ENCODE peak calls at places on chromosome 1, in nine cellular contexts. One of them, this sample, is unnamed.

GRCh38 chr1:21508580-21509350 is 458 bp upstream of the ALPL start:
- DNase-seq in stimulated activated CD4-positive, alpha-beta T cell treated with anti-CD3 and anti-CD28 coated beads, TNF-alpha, amount 100 ng/mL, for 1 hour: peak; percentile 3
- DNase-seq in stomach: peak; percentile 76
- DNase-seq in M059J: peak; percentile 37
- DNase-seq in AML-193: no peak
- DNase-seq in activated naive CD4-positive, alpha-beta T cell treated with Interleukin-2 at 50 U/mL for 16 hours: peak; percentile 68
- DNase-seq in SW480: no peak
- DNase-seq in stimulated activated naive B cell treated with anti-CD40 and anti-IgM and Interleukin-4, amounts not matched to agents 10 μg/mL and 1 μg/mL and 100 μg/mL, for 72 hours: peak; percentile 51
- DNase-seq in NCI-H2081: peak; percentile 28
- DNase-seq in this sample: peak; percentile 68

GRCh38 chr1:26602378-26602959 is 72.9 kb downstream of the RPS6KA1 start:
- DNase-seq in AML-193: peak; percentile 61
- DNase-seq in stimulated activated naive B cell treated with anti-CD40 and anti-IgM and Interleukin-4, amounts not matched to agents 10 μg/mL and 1 μg/mL and 100 μg/mL, for 72 hours: no peak
- DNase-seq in stomach: no peak
- DNase-seq in activated naive CD4-positive, alpha-beta T cell treated with Interleukin-2 at 50 U/mL for 16 hours: no peak
- DNase-seq in NCI-H2081: peak; percentile 50
- DNase-seq in M059J: peak; percentile 68
- DNase-seq in stimulated activated CD4-positive, alpha-beta T cell treated with anti-CD3 and anti-CD28 coated beads, TNF-alpha, amount 100 ng/mL, for 1 hour: no peak
- DNase-seq in SW480: peak; percentile 51
- DNase-seq in this sample: peak; percentile 87

GRCh38 chr1:86352096-86352495 is 44.0 kb downstream of the ODF2L start:
- DNase-seq in AML-193: peak; percentile 4
- DNase-seq in stimulated activated naive B cell treated with anti-CD40 and anti-IgM and Interleukin-4, amounts not matched to agents 10 μg/mL and 1 μg/mL and 100 μg/mL, for 72 hours: no peak
- DNase-seq in activated naive CD4-positive, alpha-beta T cell treated with Interleukin-2 at 50 U/mL for 16 hours: no peak
- DNase-seq in M059J: peak; percentile 6
- DNase-seq in stomach: no peak
- DNase-seq in SW480: no peak
- DNase-seq in NCI-H2081: no peak
- DNase-seq in stimulated activated CD4-positive, alpha-beta T cell treated with anti-CD3 and anti-CD28 coated beads, TNF-alpha, amount 100 ng/mL, for 1 hour: no peak
- DNase-seq in this sample: no peak

GRCh38 chr1:32066489-32066873 is 6.3 kb upstream of the TMEM39B start:
- DNase-seq in SW480: no peak
- DNase-seq in M059J: peak; percentile 96
- DNase-seq in AML-193: peak; percentile 99
- DNase-seq in activated naive CD4-positive, alpha-beta T cell treated with Interleukin-2 at 50 U/mL for 16 hours: no peak
- DNase-seq in stimulated activated CD4-positive, alpha-beta T cell treated with anti-CD3 and anti-CD28 coated beads, TNF-alpha, amount 100 ng/mL, for 1 hour: no peak
- DNase-seq in NCI-H2081: no peak
- DNase-seq in stimulated activated naive B cell treated with anti-CD40 and anti-IgM and Interleukin-4, amounts not matched to agents 10 μg/mL and 1 μg/mL and 100 μg/mL, for 72 hours: no peak
- DNase-seq in stomach: peak; percentile 53
- DNase-seq in this sample: peak; percentile 99

GRCh38 chr1:23980725-23981063 is 567 bp upstream of the SRSF10 start:
- DNase-seq in NCI-H2081: no peak
- DNase-seq in stomach: no peak
- DNase-seq in SW480: peak; percentile 97
- DNase-seq in activated naive CD4-positive, alpha-beta T cell treated with Interleukin-2 at 50 U/mL for 16 hours: peak; percentile 64
- DNase-seq in M059J: peak; percentile 92
- DNase-seq in AML-193: no peak
- DNase-seq in stimulated activated naive B cell treated with anti-CD40 and anti-IgM and Interleukin-4, amounts not matched to agents 10 μg/mL and 1 μg/mL and 100 μg/mL, for 72 hours: peak; percentile 43
- DNase-seq in stimulated activated CD4-positive, alpha-beta T cell treated with anti-CD3 and anti-CD28 coated beads, TNF-alpha, amount 100 ng/mL, for 1 hour: peak; percentile 22
- DNase-seq in this sample: peak; percentile 95

GRCh38 chr1:36166136-36166535 is 10.2 kb downstream of the MAP7D1 start:
- DNase-seq in M059J: no peak
- DNase-seq in stomach: no peak
- DNase-seq in NCI-H2081: no peak
- DNase-seq in AML-193: no peak
- DNase-seq in activated naive CD4-positive, alpha-beta T cell treated with Interleukin-2 at 50 U/mL for 16 hours: no peak
- DNase-seq in stimulated activated naive B cell treated with anti-CD40 and anti-IgM and Interleukin-4, amounts not matched to agents 10 μg/mL and 1 μg/mL and 100 μg/mL, for 72 hours: no peak
- DNase-seq in stimulated activated CD4-positive, alpha-beta T cell treated with anti-CD3 and anti-CD28 coated beads, TNF-alpha, amount 100 ng/mL, for 1 hour: no peak
- DNase-seq in SW480: no peak
- DNase-seq in this sample: no peak

GRCh38 chr1:226135059-226135651 is 51.4 kb downstream of the ACBD3 start:
- DNase-seq in activated naive CD4-positive, alpha-beta T cell treated with Interleukin-2 at 50 U/mL for 16 hours: no peak
- DNase-seq in stimulated activated CD4-positive, alpha-beta T cell treated with anti-CD3 and anti-CD28 coated beads, TNF-alpha, amount 100 ng/mL, for 1 hour: no peak
- DNase-seq in stomach: peak; percentile 88
- DNase-seq in stimulated activated naive B cell treated with anti-CD40 and anti-IgM and Interleukin-4, amounts not matched to agents 10 μg/mL and 1 μg/mL and 100 μg/mL, for 72 hours: no peak
- DNase-seq in NCI-H2081: peak; percentile 84
- DNase-seq in AML-193: no peak
- DNase-seq in M059J: peak; percentile 50
- DNase-seq in SW480: no peak
- DNase-seq in this sample: no peak

GRCh38 chr1:23343246-23344110 is 606 bp downstream of the HNRNPR start:
- DNase-seq in activated naive CD4-positive, alpha-beta T cell treated with Interleukin-2 at 50 U/mL for 16 hours: peak; percentile 67
- DNase-seq in SW480: peak; percentile 62
- DNase-seq in AML-193: no peak
- DNase-seq in M059J: peak; percentile 87
- DNase-seq in stomach: peak; percentile 29
- DNase-seq in stimulated activated CD4-positive, alpha-beta T cell treated with anti-CD3 and anti-CD28 coated beads, TNF-alpha, amount 100 ng/mL, for 1 hour: no peak
- DNase-seq in stimulated activated naive B cell treated with anti-CD40 and anti-IgM and Interleukin-4, amounts not matched to agents 10 μg/mL and 1 μg/mL and 100 μg/mL, for 72 hours: peak; percentile 29
- DNase-seq in NCI-H2081: no peak
- DNase-seq in this sample: peak; percentile 45

GRCh38 chr1:22275626-22276395 is 132.9 kb upstream of the WNT4 start:
- DNase-seq in M059J: peak; percentile 58
- DNase-seq in stimulated activated naive B cell treated with anti-CD40 and anti-IgM and Interleukin-4, amounts not matched to agents 10 μg/mL and 1 μg/mL and 100 μg/mL, for 72 hours: peak; percentile 17
- DNase-seq in AML-193: peak; percentile 24
- DNase-seq in SW480: peak; percentile 54
- DNase-seq in stimulated activated CD4-positive, alpha-beta T cell treated with anti-CD3 and anti-CD28 coated beads, TNF-alpha, amount 100 ng/mL, for 1 hour: no peak
- DNase-seq in NCI-H2081: peak; percentile 44
- DNase-seq in stomach: peak; percentile 76
- DNase-seq in activated naive CD4-positive, alpha-beta T cell treated with Interleukin-2 at 50 U/mL for 16 hours: peak; percentile 31
- DNase-seq in this sample: peak; percentile 72

GRCh38 chr1:15948600-15949452 is 27.1 kb downstream of the ZBTB17 start:
- DNase-seq in M059J: peak; percentile 97
- DNase-seq in SW480: peak; percentile 62
- DNase-seq in NCI-H2081: no peak
- DNase-seq in stimulated activated naive B cell treated with anti-CD40 and anti-IgM and Interleukin-4, amounts not matched to agents 10 μg/mL and 1 μg/mL and 100 μg/mL, for 72 hours: no peak
- DNase-seq in AML-193: no peak
- DNase-seq in stomach: peak; percentile 38
- DNase-seq in stimulated activated CD4-positive, alpha-beta T cell treated with anti-CD3 and anti-CD28 coated beads, TNF-alpha, amount 100 ng/mL, for 1 hour: no peak
- DNase-seq in activated naive CD4-positive, alpha-beta T cell treated with Interleukin-2 at 50 U/mL for 16 hours: no peak
- DNase-seq in this sample: no peak

GRCh38 chr1:192724670-192725069 is 84.2 kb upstream of the RGS2 start:
- DNase-seq in AML-193: no peak
- DNase-seq in SW480: no peak
- DNase-seq in M059J: peak; percentile 84
- DNase-seq in activated naive CD4-positive, alpha-beta T cell treated with Interleukin-2 at 50 U/mL for 16 hours: no peak
- DNase-seq in NCI-H2081: no peak
- DNase-seq in stimulated activated CD4-positive, alpha-beta T cell treated with anti-CD3 and anti-CD28 coated beads, TNF-alpha, amount 100 ng/mL, for 1 hour: no peak
- DNase-seq in stimulated activated naive B cell treated with anti-CD40 and anti-IgM and Interleukin-4, amounts not matched to agents 10 μg/mL and 1 μg/mL and 100 μg/mL, for 72 hours: no peak
- DNase-seq in stomach: no peak
- DNase-seq in this sample: no peak

GRCh38 chr1:197320991-197321531 is 53.0 kb downstream of the CRB1 start:
- DNase-seq in NCI-H2081: no peak
- DNase-seq in stimulated activated CD4-positive, alpha-beta T cell treated with anti-CD3 and anti-CD28 coated beads, TNF-alpha, amount 100 ng/mL, for 1 hour: no peak
- DNase-seq in AML-193: no peak
- DNase-seq in activated naive CD4-positive, alpha-beta T cell treated with Interleukin-2 at 50 U/mL for 16 hours: no peak
- DNase-seq in stomach: no peak
- DNase-seq in stimulated activated naive B cell treated with anti-CD40 and anti-IgM and Interleukin-4, amounts not matched to agents 10 μg/mL and 1 μg/mL and 100 μg/mL, for 72 hours: no peak
- DNase-seq in SW480: no peak
- DNase-seq in M059J: peak; percentile 88
- DNase-seq in this sample: no peak

GRCh38 chr1:96281491-96281890 is 440.1 kb upstream of the PTBP2 start:
- DNase-seq in M059J: no peak
- DNase-seq in AML-193: no peak
- DNase-seq in stimulated activated CD4-positive, alpha-beta T cell treated with anti-CD3 and anti-CD28 coated beads, TNF-alpha, amount 100 ng/mL, for 1 hour: no peak
- DNase-seq in stimulated activated naive B cell treated with anti-CD40 and anti-IgM and Interleukin-4, amounts not matched to agents 10 μg/mL and 1 μg/mL and 100 μg/mL, for 72 hours: no peak
- DNase-seq in NCI-H2081: no peak
- DNase-seq in stomach: no peak
- DNase-seq in SW480: no peak
- DNase-seq in activated naive CD4-positive, alpha-beta T cell treated with Interleukin-2 at 50 U/mL for 16 hours: no peak
- DNase-seq in this sample: no peak

GRCh38 chr1:113040041-113040440 is 33.0 kb upstream of the LRIG2 start:
- DNase-seq in AML-193: no peak
- DNase-seq in stimulated activated naive B cell treated with anti-CD40 and anti-IgM and Interleukin-4, amounts not matched to agents 10 μg/mL and 1 μg/mL and 100 μg/mL, for 72 hours: no peak
- DNase-seq in stimulated activated CD4-positive, alpha-beta T cell treated with anti-CD3 and anti-CD28 coated beads, TNF-alpha, amount 100 ng/mL, for 1 hour: no peak
- DNase-seq in activated naive CD4-positive, alpha-beta T cell treated with Interleukin-2 at 50 U/mL for 16 hours: no peak
- DNase-seq in SW480: no peak
- DNase-seq in M059J: no peak
- DNase-seq in stomach: no peak
- DNase-seq in NCI-H2081: no peak
- DNase-seq in this sample: no peak

GRCh38 chr1:8439015-8439702 is 121.2 kb downstream of the SLC45A1 start:
- DNase-seq in AML-193: peak; percentile 87
- DNase-seq in stimulated activated CD4-positive, alpha-beta T cell treated with anti-CD3 and anti-CD28 coated beads, TNF-alpha, amount 100 ng/mL, for 1 hour: no peak
- DNase-seq in M059J: peak; percentile 89
- DNase-seq in activated naive CD4-positive, alpha-beta T cell treated with Interleukin-2 at 50 U/mL for 16 hours: no peak
- DNase-seq in stimulated activated naive B cell treated with anti-CD40 and anti-IgM and Interleukin-4, amounts not matched to agents 10 μg/mL and 1 μg/mL and 100 μg/mL, for 72 hours: peak; percentile 30
- DNase-seq in stomach: peak; percentile 76
- DNase-seq in NCI-H2081: peak; percentile 80
- DNase-seq in SW480: peak; percentile 73
- DNase-seq in this sample: peak; percentile 83

GRCh38 chr1:13992489-13993285 is 292.7 kb downstream of the PRDM2 start:
- DNase-seq in activated naive CD4-positive, alpha-beta T cell treated with Interleukin-2 at 50 U/mL for 16 hours: no peak
- DNase-seq in AML-193: no peak
- DNase-seq in NCI-H2081: no peak
- DNase-seq in M059J: no peak
- DNase-seq in stomach: no peak
- DNase-seq in SW480: no peak
- DNase-seq in stimulated activated naive B cell treated with anti-CD40 and anti-IgM and Interleukin-4, amounts not matched to agents 10 μg/mL and 1 μg/mL and 100 μg/mL, for 72 hours: no peak
- DNase-seq in stimulated activated CD4-positive, alpha-beta T cell treated with anti-CD3 and anti-CD28 coated beads, TNF-alpha, amount 100 ng/mL, for 1 hour: no peak
- DNase-seq in this sample: no peak